ENCODE peak calls at places on chromosomes 5 and 9, in nine cellular contexts. J, X, H, A, Y, M, G, V and Q are unnamed samples.
A peak's percentile ranks its signal among the peaks of the same experiment; 100 is the strongest.

GRCh38 chr5:89293849-89294248 is 410.9 kb upstream of the MEF2C start:
- DNase-seq in H (no peak), Y (no peak), A (no peak), V (peak; percentile 84), M (no peak), G (no peak), J (no peak), X (peak; percentile 71), Q (no peak)

GRCh38 chr9:4297795-4298254 is 2.0 kb downstream of the GLIS3 start:
- DNase-seq in X (peak; percentile 80), G (peak; percentile 41), V (peak; percentile 72), H (peak; percentile 60), M (peak; percentile 91), A (peak; percentile 66), J (peak; percentile 52), Y (peak; percentile 19), Q (peak; percentile 44)

GRCh38 chr9:121771851-121772599 is 120.6 kb downstream of the DAB2IP start:
- DNase-seq in X (no peak), Y (no peak), A (no peak), H (no peak), J (no peak), G (no peak), V (no peak), M (no peak), Q (no peak)

GRCh38 chr9:121909111-121909510 is 184.0 kb downstream of the TTLL11 start:
- DNase-seq in H (no peak), V (no peak), G (no peak), Y (no peak), M (no peak), X (no peak), J (no peak), A (no peak), Q (no peak)

GRCh38 chr5:157571357-157571827 is 4.2 kb downstream of the ADAM19 start:
- DNase-seq in A (peak; percentile 87), G (peak; percentile 76), J (no peak), X (peak; percentile 49), H (no peak), V (no peak), Y (no peak), M (peak; percentile 95), Q (no peak)

GRCh38 chr9:134564431-134565170 is 77.0 kb upstream of the COL5A1 start:
- DNase-seq in V (peak; percentile 88), J (no peak), M (peak; percentile 53), H (no peak), X (peak; percentile 66), Y (no peak), G (peak; percentile 48), A (no peak), Q (no peak)

GRCh38 chr5:154159343-154159742 is 31.2 kb upstream of the GALNT10 start:
- DNase-seq in H (peak; percentile 6), G (peak; percentile 54), J (no peak), X (peak; percentile 37), V (peak; percentile 60), M (peak; percentile 14), Y (no peak), A (no peak), Q (no peak)

GRCh38 chr9:122192261-122192875 is 32.7 kb downstream of the MORN5 start:
- DNase-seq in J (no peak), V (no peak), M (no peak), H (no peak), G (no peak), X (no peak), Y (no peak), A (no peak), Q (no peak)

GRCh38 chr5:42059291-42059690 is 134.2 kb downstream of the FBXO4 start:
- DNase-seq in X (peak; percentile 33), J (no peak), H (no peak), Y (no peak), M (no peak), G (no peak), V (peak; percentile 2), A (no peak), Q (no peak)